ENCODE peak calls at places on chromosomes 13 and 19, in seven cellular contexts. P is adrenal gland, A is IMR-90, E is tibial nerve, V is stomach, U is transverse colon, O is breast epithelium. H is an unnamed sample.
A peak's percentile ranks its signal among the peaks of the same experiment; 100 is the strongest.

GRCh38 chr13:94558721-94559120 is 37.2 kb downstream of the TGDS start:
- DNase-seq in U (no peak), O (no peak), A (no peak), E (no peak), V (no peak), P (no peak), H (no peak)

GRCh38 chr19:40721936-40722661 is 5.2 kb downstream of the ITPKC start:
- DNase-seq in O (peak; percentile 45), V (no peak), U (no peak), A (peak; percentile 41), E (no peak), P (no peak), H (no peak)

GRCh38 chr13:103873725-103874124 is 807.5 kb upstream of the SLC10A2 start:
- DNase-seq in V (no peak), O (no peak), E (no peak), A (no peak), U (no peak), P (no peak), H (no peak)

GRCh38 chr19:10001899-10002298 is 8.4 kb downstream of the COL5A3 start:
- DNase-seq in A (no peak), E (no peak), P (peak; percentile 52), V (peak; percentile 67), U (peak; percentile 76), O (no peak), H (no peak)

GRCh38 chr13:51033431-51034185 is 77.5 kb downstream of the C13orf42 start:
- DNase-seq in E (no peak), V (no peak), O (no peak), P (no peak), U (no peak), A (no peak), H (no peak)

GRCh38 chr19:6232567-6232966 is 47.2 kb downstream of the MLLT1 start:
- DNase-seq in E (no peak), P (no peak), V (no peak), A (peak; percentile 88), O (no peak), U (no peak), H (no peak)

GRCh38 chr13:101623469-101624209 is 171.2 kb downstream of the ITGBL1 start:
- DNase-seq in O (no peak), A (peak; percentile 24), U (no peak), V (no peak), P (no peak), E (no peak), H (no peak)

GRCh38 chr13:112774448-112774792 is 84.6 kb downstream of the ATP11A start:
- DNase-seq in P (no peak), E (no peak), V (no peak), O (no peak), A (no peak), U (no peak), H (no peak)

GRCh38 chr13:19681517-19681916 is 48.1 kb downstream of the MPHOSPH8 start:
- DNase-seq in E (no peak), V (no peak), O (no peak), A (peak; percentile 35), P (no peak), U (no peak), H (no peak)

GRCh38 chr13:27022571-27023311 is 148.9 kb downstream of the USP12 start:
- DNase-seq in U (no peak), A (peak; percentile 89), O (no peak), P (no peak), E (no peak), V (peak; percentile 49), H (no peak)

GRCh38 chr13:102830646-102831045 is 15.2 kb upstream of the ERCC5 start:
- DNase-seq in P (peak; percentile 33), V (peak; percentile 41), A (no peak), E (no peak), U (peak; percentile 67), O (no peak), H (no peak)

GRCh38 chr13:32987462-32987861 is 28.8 kb upstream of the KL start:
- DNase-seq in U (no peak), V (no peak), P (no peak), O (no peak), E (no peak), A (no peak), H (no peak)

GRCh38 chr13:105165449-105166125 is 1369.9 kb downstream of the EFNB2 start:
- DNase-seq in E (no peak), A (no peak), P (no peak), U (peak; percentile 10), O (no peak), V (no peak), H (no peak)

GRCh38 chr19:56193981-56194380 is 3.6 kb downstream of the ZSCAN5B start:
- DNase-seq in E (no peak), O (no peak), A (no peak), V (no peak), P (no peak), U (no peak), H (no peak)

GRCh38 chr19:56191711-56192110 is 5.9 kb downstream of the ZSCAN5B start:
- DNase-seq in A (no peak), U (no peak), V (no peak), E (no peak), P (no peak), O (no peak), H (no peak)

GRCh38 chr19:56191115-56191514 is 6.5 kb downstream of the ZSCAN5B start:
- DNase-seq in O (no peak), U (no peak), A (no peak), E (no peak), V (no peak), P (no peak), H (no peak)

DNA sequence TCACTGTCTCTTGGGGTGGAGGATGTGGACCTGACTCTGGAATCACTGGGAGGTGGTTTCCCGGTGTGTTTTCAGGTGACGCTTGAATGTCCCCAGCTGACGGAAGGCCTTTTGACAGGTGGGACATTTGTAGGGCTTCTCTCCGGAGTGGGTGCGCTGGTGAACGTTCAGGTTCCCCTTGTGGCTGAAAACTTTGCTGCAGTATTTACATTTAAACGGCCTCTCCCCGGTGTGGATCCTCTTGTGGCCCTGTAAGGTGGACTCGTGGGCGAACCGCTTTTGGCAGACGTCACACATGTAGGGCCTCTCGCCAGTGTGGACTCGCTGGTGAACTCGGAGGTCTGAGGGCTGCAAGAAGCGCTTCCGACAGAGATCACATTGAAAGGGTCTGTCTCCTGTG is 7.8 kb downstream of the ZSCAN5B start:
- DNase-seq in A (no peak), V (no peak), E (no peak), U (no peak), P (no peak), O (no peak), H (no peak)
- TF ChIP-seq CTCF in A (no peak), V (no peak), E (no peak), U (no peak), P (no peak), O (no peak), H (no peak)

GRCh38 chr13:99379856-99380255 is 72.7 kb upstream of the GPR183 start:
- DNase-seq in A (no peak), U (no peak), E (no peak), V (no peak), P (no peak), O (no peak), H (no peak)
- H3K4me1 ChIP-seq in A (no peaks in the 10 kb centered on the region), U (peaks cover 12% of the 10 kb centered on the region), E (no peaks in the 10 kb centered on the region), V (no peaks in the 10 kb centered on the region), P (no peaks in the 10 kb centered on the region), O (no peaks in the 10 kb centered on the region), H (no peaks in the 10 kb centered on the region)

GRCh38 chr19:18388328-18389094 is 2.6 kb downstream of the GDF15 start:
- DNase-seq in V (peak; percentile 88), P (peak; percentile 88), O (peak; percentile 55), A (no peak), U (peak; percentile 88), E (peak; percentile 71), H (peak; percentile 56)

GRCh38 chr19:18389095-18389735 is 3.3 kb downstream of the GDF15 start:
- DNase-seq in U (no peak), V (no peak), P (no peak), E (no peak), A (no peak), O (no peak), H (no peak)

GRCh38 chr19:18389736-18390074 is 3.7 kb downstream of the GDF15 start:
- DNase-seq in P (no peak), U (no peak), E (no peak), V (no peak), O (no peak), A (no peak), H (no peak)

GRCh38 chr19:18391509-18392075 is 5.6 kb downstream of the GDF15 start:
- DNase-seq in P (no peak), E (no peak), A (no peak), U (no peak), V (no peak), O (no peak), H (no peak)

DNA sequence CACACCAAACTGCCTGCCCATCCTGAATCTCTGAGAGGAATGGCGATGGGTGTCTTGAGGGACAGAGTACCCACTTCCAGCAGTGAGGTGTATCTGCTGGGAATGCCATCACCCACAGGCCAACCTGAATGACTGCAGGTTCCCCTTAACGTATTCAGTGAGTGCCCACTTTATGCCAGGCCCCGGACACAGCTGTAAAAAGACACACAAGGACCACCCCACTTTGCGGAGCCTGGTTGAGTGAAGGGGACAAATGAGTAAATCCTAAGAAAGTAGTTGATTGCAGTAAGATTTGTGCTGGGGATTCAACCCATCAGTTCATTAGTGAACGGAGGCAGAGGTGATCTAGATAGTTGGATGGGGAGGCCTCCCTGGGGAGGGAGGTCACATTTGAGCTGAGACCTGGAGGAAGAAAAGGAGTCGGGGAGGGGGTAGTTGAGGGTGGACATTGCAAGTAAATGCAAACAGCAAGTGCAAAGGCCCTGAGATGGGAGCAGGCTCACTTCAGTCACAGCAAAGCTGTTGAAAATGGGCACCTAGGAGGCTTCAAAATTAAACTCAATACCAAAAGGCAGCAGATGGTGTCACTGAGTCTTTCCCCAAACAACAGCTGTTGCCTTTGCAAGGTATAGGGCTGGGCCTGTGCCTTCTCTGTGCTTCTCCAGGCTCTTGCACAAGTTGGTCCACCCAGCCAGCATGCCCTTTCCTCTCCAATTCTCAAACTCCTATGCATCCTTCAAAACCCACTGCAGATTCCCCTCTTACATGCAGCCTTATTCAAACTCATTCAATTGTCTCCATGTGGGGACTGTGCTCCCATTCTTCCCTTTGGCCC is 4.3 kb downstream of the GDF15 start:
- DNase-seq in V (no peak), O (no peak), U (no peak), A (no peak), P (no peak), E (no peak), H (no peak)
- TF ChIP-seq POLR2A in V (no peak), O (no peak), U (no peak), A (no peak), P (no peak), E (no peak), H (no peak)

GRCh38 chr19:12825259-12826131 is 8.9 kb downstream of the RTBDN start:
- DNase-seq in V (peak; percentile 30), A (no peak), U (no peak), P (no peak), E (no peak), O (no peak), H (no peak)
- TF ChIP-seq CTCF in V (peak; percentile 28), A (peak; percentile 32), U (peak; percentile 19), P (peak; percentile 27), E (no peak), O (no peak), H (no peak)